ENCODE peak calls at places on chromosomes 4 and X, in four cellular contexts. M is mesothelial cell of epicardium, C is AG04449, Q is B cell. D is an unnamed sample.

GRCh38 chrX:8845060-8845459 is 43.9 kb upstream of the FAM9A start:
- DNase-seq in M (no peak), C (no peak), Q (no peak), D (no peak)

GRCh38 chr4:79913581-79913980 is 159.4 kb downstream of the ANTXR2 start:
- DNase-seq in M (no peak), C (peak), Q (no peak), D (no peak)

GRCh38 chr4:174422893-174423256 is 99.4 kb downstream of the HPGD start:
- DNase-seq in M (no peak), C (no peak), Q (no peak), D (no peak)

GRCh38 chr4:73682508-73682907 is 57.9 kb upstream of the CXCL8 start:
- DNase-seq in M (no peak), C (no peak), Q (no peak), D (no peak)

GRCh38 chr4:673349-674091 is 556 bp downstream of the ATP5ME start:
- DNase-seq in M (no peak), C (no peak), Q (no peak), D (no peak)

GRCh38 chr4:53541577-53542206 is 49.6 kb downstream of the LNX1 start:
- DNase-seq in M (no peak), C (peak), Q (no peak), D (no peak)

GRCh38 chr4:110808371-110808878 is 185.5 kb upstream of the PITX2 start:
- DNase-seq in M (no peak), C (no peak), Q (no peak), D (no peak)

GRCh38 chr4:7328913-7329638 is 105.7 kb downstream of the PSAPL1 start:
- DNase-seq in M (no peak), C (peak), Q (no peak), D (no peak)

GRCh38 chr4:138492178-138492577 is 250.0 kb upstream of the SLC7A11 start:
- DNase-seq in M (no peak), C (no peak), Q (no peak), D (no peak)

GRCh38 chr4:138500869-138501268 is 258.7 kb upstream of the SLC7A11 start:
- DNase-seq in M (no peak), C (no peak), Q (no peak), D (no peak)

GRCh38 chr4:138499627-138500026 is 257.5 kb upstream of the SLC7A11 start:
- DNase-seq in M (no peak), C (no peak), Q (no peak), D (no peak)

GRCh38 chr4:138494931-138495330 is 252.8 kb upstream of the SLC7A11 start:
- DNase-seq in M (no peak), C (no peak), Q (no peak), D (no peak)
- TF ChIP-seq CTCF in M (no peak), C (no peak), Q (no peak), D (peak)

DNA sequence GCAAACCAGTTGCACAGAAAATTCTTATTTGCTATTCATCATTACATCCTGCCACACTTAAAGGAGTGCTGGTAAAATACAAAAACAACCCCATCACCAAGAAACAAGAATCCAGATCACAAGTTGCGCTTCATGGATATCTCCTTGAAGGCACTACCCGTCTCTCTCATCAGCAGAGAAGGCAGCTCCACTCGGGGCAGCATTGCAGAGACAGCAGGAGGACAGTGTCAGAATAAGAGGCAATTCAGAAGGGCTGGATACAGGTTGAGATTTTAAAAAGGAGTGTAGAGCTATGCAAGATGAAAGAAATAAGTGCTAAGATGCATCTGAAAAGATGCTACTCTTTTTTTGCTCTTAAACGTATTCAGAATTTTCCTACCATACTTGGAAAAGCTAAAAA is 71.4 kb downstream of the LDB2 start:
- DNase-seq in M (no peak), C (no peak), Q (no peak), D (no peak)
- TF ChIP-seq CTCF in M (no peak), C (no peak), Q (no peak), D (no peak)

GRCh38 chr4:142683997-142684396 is 162.1 kb downstream of the INPP4B start:
- DNase-seq in M (no peak), C (no peak), Q (no peak), D (no peak)
- TF ChIP-seq CTCF in M (no peak), C (no peak), Q (no peak), D (no peak)

GRCh38 chrX:25968920-25969319 is 169.2 kb upstream of the MAGEB18 start:
- DNase-seq in M (no peak), C (no peak), Q (no peak), D (peak)
- TF ChIP-seq CTCF in M (peak), C (no peak), Q (no peak), D (peak)

GRCh38 chrX:106976416-106976815 is 23.6 kb downstream of the MORC4 start:
- DNase-seq in M (no peak), C (no peak), Q (no peak), D (no peak)

GRCh38 chrX:106973433-106974149 is 26.4 kb downstream of the MORC4 start:
- DNase-seq in M (no peak), C (no peak), Q (no peak), D (no peak)

GRCh38 chrX:106972896-106973295 is 27.1 kb downstream of the MORC4 start:
- DNase-seq in M (no peak), C (no peak), Q (no peak), D (no peak)
- TF ChIP-seq CTCF in M (no peak), C (no peak), Q (no peak), D (no peak)